ENCODE peak calls at places on chromosomes 7 and 10, in five cellular contexts. W is heart right ventricle, N is pons, D is amygdala, O is uterus. F is an unnamed sample.

GRCh38 chr10:69856601-69857166 is 55.0 kb downstream of the COL13A1 start:
- DNase-seq in D (no peak), O (no peak), W (no peak), N (no peak), F (no peak)

GRCh38 chr10:44969854-44970253 is 8.8 kb downstream of the DEPP1 start:
- DNase-seq in D (no peak), N (no peak), O (no peak), W (no peak), F (peak)

GRCh38 chr7:108004220-108005142 is 1.5 kb upstream of the LAMB1 start:
- DNase-seq in W (peak), N (no peak), O (peak), D (no peak), F (no peak)

GRCh38 chr10:11946652-11947051 is 96.0 kb downstream of the UPF2 start:
- DNase-seq in W (no peak), O (no peak), N (no peak), D (no peak), F (no peak)

GRCh38 chr7:6011541-6011940 is 2.5 kb downstream of the AIMP2 start:
- DNase-seq in O (no peak), W (no peak), N (no peak), D (no peak), F (no peak)

GRCh38 chr7:151715661-151716338 is 161.1 kb downstream of the PRKAG2 start:
- DNase-seq in N (no peak), D (no peak), O (no peak), W (no peak), F (no peak)

GRCh38 chr7:157407512-157408257 is 70.9 kb downstream of the DNAJB6 start:
- DNase-seq in O (no peak), W (no peak), D (no peak), N (no peak), F (peak)

GRCh38 chr7:132145466-132145865 is 430.8 kb downstream of the PLXNA4 start:
- DNase-seq in W (peak), D (peak), O (no peak), N (peak), F (peak)

GRCh38 chr7:112093409-112093808 is 112.8 kb downstream of the DOCK4 start:
- DNase-seq in O (no peak), W (no peak), N (no peak), D (no peak), F (no peak)